ENCODE peak calls at places on chromosomes 2 and 18, in seven cellular contexts. I, H, S, K, Y, A and W are unnamed samples.

GRCh38 chr18:73766915-73767314 is 380.7 kb downstream of the FBXO15 start:
- DNase-seq in H (no peak), K (no peak), A (no peak), Y (no peak), S (no peak), I (no peak), W (no peak)

GRCh38 chr2:227653419-227653818 is 13.2 kb upstream of the SCYGR5 start:
- DNase-seq in K (no peak), I (peak), Y (no peak), S (no peak), H (no peak), A (no peak), W (no peak)

GRCh38 chr2:215773728-215774127 is 239.6 kb downstream of the MREG start:
- DNase-seq in H (no peak), I (peak), Y (no peak), S (no peak), K (no peak), A (no peak), W (no peak)

GRCh38 chr18:38313851-38314250 is 748.3 kb upstream of the CELF4 start:
- DNase-seq in Y (no peak), S (no peak), I (no peak), K (peak), H (no peak), A (no peak), W (no peak)

GRCh38 chr2:152320814-152321213 is 14.2 kb upstream of the FMNL2 start:
- DNase-seq in Y (no peak), S (no peak), H (no peak), A (no peak), K (no peak), I (no peak), W (no peak)

GRCh38 chr2:207474871-207475485 is 54.8 kb upstream of the CREB1 start:
- DNase-seq in S (peak), H (peak), K (peak), A (no peak), Y (no peak), I (peak), W (peak)

GRCh38 chr18:2908166-2908945 is 61.5 kb downstream of the EMILIN2 start:
- DNase-seq in S (no peak), I (no peak), Y (no peak), A (no peak), H (no peak), K (no peak), W (no peak)

GRCh38 chr2:227853204-227853629 is 18.2 kb upstream of the DAW1 start:
- DNase-seq in A (no peak), H (no peak), Y (no peak), K (no peak), I (no peak), S (no peak), W (no peak)

GRCh38 chr18:40006553-40007073 is 1948.4 kb upstream of the PIK3C3 start:
- DNase-seq in H (no peak), K (no peak), S (no peak), A (no peak), I (no peak), Y (no peak), W (no peak)

GRCh38 chr2:1653137-1653789 is 91.1 kb downstream of the PXDN start:
- DNase-seq in H (no peak), Y (no peak), I (no peak), S (no peak), K (no peak), A (no peak), W (no peak)

GRCh38 chr2:95289251-95289650 is 7.9 kb upstream of the KCNIP3 start:
- DNase-seq in S (no peak), I (peak), H (no peak), Y (no peak), K (no peak), A (no peak), W (no peak)

GRCh38 chr2:238484522-238485452 is 58.1 kb downstream of the ASB1 start:
- DNase-seq in K (no peak), S (no peak), H (no peak), Y (no peak), A (no peak), I (no peak), W (no peak)

GRCh38 chr2:30232027-30232800 is 880 bp downstream of the LBH start:
- DNase-seq in I (no peak), Y (no peak), H (peak), S (no peak), A (peak), K (peak), W (no peak)

DNA sequence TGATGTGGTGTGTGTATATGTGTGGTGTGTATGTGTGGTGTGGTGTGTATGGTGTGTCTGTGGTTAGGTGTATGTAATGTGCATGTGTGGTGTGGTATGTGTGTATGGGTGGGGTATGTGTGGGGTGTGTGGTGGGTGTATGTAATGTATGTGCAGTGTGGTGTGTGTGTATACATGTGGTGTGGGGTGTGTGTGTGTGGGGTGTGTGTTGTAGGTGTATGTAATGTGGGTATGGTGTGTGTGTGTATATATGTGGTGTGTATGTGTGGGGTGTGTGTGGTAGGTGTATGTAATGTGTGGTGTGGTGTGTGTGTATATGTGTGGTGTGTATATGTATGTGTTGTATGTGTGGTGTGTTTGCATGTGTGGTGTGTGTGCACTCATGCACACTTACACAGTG is 84.8 kb upstream of the ID2 start:
- DNase-seq in K (no peak), S (no peak), Y (no peak), I (no peak), H (no peak), A (no peak), W (no peak)
- H3K9ac ChIP-seq in K (no peak), S (no peak), Y (no peak), I (no peak), H (no peak), A (no peak), W (no peak)

GRCh38 chr2:241820625-241821384 is 11.8 kb downstream of the NEU4 start:
- DNase-seq in A (no peak), H (no peak), I (no peak), K (peak), Y (no peak), S (no peak), W (no peak)

GRCh38 chr2:241818943-241819270 is 9.9 kb downstream of the NEU4 start:
- DNase-seq in H (no peak), K (no peak), A (no peak), I (peak), Y (no peak), S (no peak), W (no peak)

GRCh38 chr2:241821460-241822263 is 12.7 kb downstream of the NEU4 start:
- DNase-seq in S (no peak), A (no peak), H (no peak), Y (no peak), I (no peak), K (no peak), W (no peak)

GRCh38 chr2:241818229-241818942 is 9.4 kb downstream of the NEU4 start:
- DNase-seq in A (no peak), I (no peak), Y (no peak), S (no peak), H (no peak), K (no peak), W (no peak)

GRCh38 chr2:241822264-241822623 is 13.3 kb downstream of the NEU4 start:
- DNase-seq in H (no peak), S (no peak), K (no peak), I (no peak), A (no peak), Y (no peak), W (no peak)
- H3K4me3 ChIP-seq in H (no peak), S (no peak), K (no peak), I (no peak), A (no peak), Y (no peak), W (no peak)

DNA sequence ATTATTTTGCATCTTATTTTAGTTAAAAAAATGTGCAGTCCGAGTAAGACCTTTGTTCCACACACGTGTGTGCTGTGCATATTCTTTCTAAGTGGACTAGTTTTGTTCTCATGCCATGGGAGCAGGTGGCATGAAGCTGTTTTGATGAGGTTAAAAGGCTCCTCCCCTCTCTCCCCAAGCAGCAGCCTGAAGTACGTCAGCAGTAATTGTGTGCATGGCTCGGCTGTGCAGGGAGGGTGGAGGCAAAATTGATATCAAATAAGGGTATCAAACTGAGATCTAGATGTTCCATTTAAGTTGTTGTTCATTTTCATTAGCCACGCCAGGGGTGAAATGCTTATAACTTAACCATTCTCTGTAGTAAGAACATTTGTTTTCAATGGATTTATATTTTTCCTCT is at the start of gene NYAP2:
- DNase-seq in I (no peak), S (no peak), Y (no peak), A (no peak), K (peak), H (no peak), W (no peak)
- TF ChIP-seq POLR2AphosphoS5 in I (no peak), S (no peak), Y (no peak), A (no peak), K (no peak), H (no peak), W (no peak)

DNA sequence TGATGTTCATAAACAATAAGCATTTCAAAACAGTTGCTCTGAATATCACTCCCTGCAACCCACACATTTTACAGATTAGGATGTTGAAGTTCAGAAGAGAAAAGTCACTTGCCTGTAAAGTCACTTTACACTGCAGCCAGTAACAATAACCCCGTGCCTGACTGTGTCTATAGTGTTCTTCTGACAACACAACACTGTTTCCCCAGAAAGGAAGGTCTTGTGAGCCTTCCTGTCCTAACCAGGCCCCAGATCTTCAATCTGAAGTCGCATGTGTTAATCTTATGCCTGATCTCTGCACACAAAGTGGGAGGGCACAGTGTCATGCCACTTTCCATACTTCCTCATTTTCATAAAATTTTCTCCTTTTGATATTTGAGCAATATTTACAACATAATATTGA is 120.2 kb downstream of the FEZ2 start:
- DNase-seq in Y (no peak), I (no peak), K (no peak), H (no peak), A (no peak), S (no peak), W (no peak)
- H3K9ac ChIP-seq in Y (no peak), I (no peak), K (peak), H (no peak), A (no peak), S (no peak), W (no peak)